ENCODE peak calls at places on chromosomes 6 and 20, in ten cellular contexts. N, F, W, V, X, M, Y, O, D and G are unnamed samples.

GRCh38 chr6:82917346-82918064 is 148.1 kb downstream of the UBE3D start:
- DNase-seq in X (peak), O (no peak), W (no peak), V (no peak), F (peak), Y (peak), D (no peak), M (no peak), N (no peak), G (no peak)

GRCh38 chr6:35049885-35050284 is 91.3 kb downstream of the TCP11 start:
- DNase-seq in V (peak), W (peak), X (peak), M (no peak), F (peak), Y (no peak), N (no peak), D (no peak), O (no peak), G (no peak)

GRCh38 chr6:35573495-35574110 is 60.9 kb upstream of the TULP1 start:
- DNase-seq in M (no peak), Y (no peak), D (no peak), V (no peak), N (no peak), X (no peak), F (no peak), O (no peak), W (peak), G (no peak)

GRCh38 chr20:63856111-63856511 is 5.2 kb upstream of the ABHD16B start:
- DNase-seq in D (peak), Y (no peak), V (no peak), M (no peak), F (no peak), X (no peak), N (no peak), W (no peak), O (no peak), G (no peak)

GRCh38 chr6:15249371-15250019 is 3.6 kb downstream of the JARID2 start:
- DNase-seq in F (no peak), V (no peak), D (no peak), O (no peak), W (peak), Y (no peak), X (no peak), N (no peak), M (no peak), G (no peak)

GRCh38 chr6:74577619-74578018 is 628.2 kb downstream of the COL12A1 start:
- DNase-seq in W (no peak), V (no peak), O (no peak), N (no peak), Y (no peak), F (no peak), D (no peak), M (no peak), X (no peak), G (no peak)

GRCh38 chr6:112270756-112271155 is 16.4 kb upstream of the LAMA4 start:
- DNase-seq in V (no peak), F (no peak), W (no peak), D (no peak), Y (no peak), N (no peak), X (no peak), O (no peak), M (no peak), G (no peak)

GRCh38 chr6:127117979-127118504 is 429 bp upstream of the RSPO3 start:
- DNase-seq in M (peak), O (peak), F (no peak), Y (no peak), V (no peak), D (no peak), N (no peak), X (no peak), W (peak), G (no peak)

GRCh38 chr20:35093245-35093884 is 758 bp upstream of the TRPC4AP start:
- DNase-seq in F (peak), X (peak), M (no peak), D (no peak), Y (peak), O (peak), V (no peak), W (peak), N (no peak), G (no peak)

GRCh38 chr6:7137335-7138106 is 29.8 kb downstream of the RREB1 start:
- DNase-seq in D (peak), N (peak), X (peak), M (no peak), V (no peak), O (no peak), F (peak), Y (no peak), W (peak), G (no peak)

GRCh38 chr6:113684382-113684901 is 172.7 kb upstream of the MARCKS start:
- DNase-seq in D (no peak), W (no peak), N (no peak), O (peak), Y (peak), M (no peak), F (peak), V (no peak), X (no peak), G (no peak)

GRCh38 chr6:26217714-26218075 is 130.5 kb downstream of the HFE start:
- DNase-seq in D (peak), W (peak), N (no peak), M (no peak), F (peak), Y (no peak), O (peak), V (no peak), X (peak), G (no peak)

GRCh38 chr6:136525586-136526195 is 24.5 kb downstream of the MAP7 start:
- DNase-seq in W (no peak), O (no peak), F (no peak), M (no peak), Y (no peak), N (no peak), V (no peak), X (no peak), D (no peak), G (no peak)

GRCh38 chr6:151370509-151371078 is 20.8 kb downstream of the ZBTB2 start:
- DNase-seq in M (no peak), X (peak), F (peak), D (no peak), N (no peak), Y (no peak), O (peak), V (no peak), W (peak), G (no peak)

GRCh38 chr20:41436679-41437078 is 70.1 kb upstream of the EMILIN3 start:
- DNase-seq in O (peak), X (peak), F (peak), D (no peak), W (no peak), Y (no peak), V (peak), M (no peak), N (no peak), G (no peak)

GRCh38 chr20:3929713-3930060 is 40.5 kb downstream of the PANK2 start:
- DNase-seq in X (no peak), M (no peak), N (no peak), W (peak), Y (no peak), V (no peak), D (no peak), O (no peak), F (no peak), G (no peak)

GRCh38 chr6:56915832-56916231 is 39.1 kb upstream of the BEND6 start:
- DNase-seq in W (no peak), V (no peak), Y (no peak), O (no peak), N (no peak), D (no peak), M (no peak), F (no peak), X (no peak), G (no peak)

GRCh38 chr6:147048930-147049329 is 155.3 kb upstream of the STXBP5 start:
- DNase-seq in X (no peak), M (no peak), W (no peak), N (no peak), O (no peak), D (no peak), Y (no peak), F (no peak), V (no peak), G (no peak)